ENCODE peak calls at places on chromosomes 11 and 22, in four cellular contexts. Q is fibroblast of villous mesenchyme, E is AG04450, V is lower leg skin. R is an unnamed sample.

GRCh38 chr11:44718057-44718456 is 8.7 kb upstream of the TSPAN18 start:
- DNase-seq in Q (no peak), E (no peak), V (no peak), R (no peak)

GRCh38 chr11:75214843-75215242 is 25.7 kb upstream of the TPBGL start:
- DNase-seq in Q (no peak), E (no peak), V (no peak), R (no peak)

GRCh38 chr11:131688056-131688693 is 317.8 kb downstream of the NTM start:
- DNase-seq in Q (peak; percentile 42), E (no peak), V (peak; percentile 90), R (peak; percentile 68)

GRCh38 chr22:30602049-30602448 is 4.9 kb upstream of the TCN2 start:
- DNase-seq in Q (peak; percentile 47), E (no peak), V (no peak), R (peak; percentile 53)

GRCh38 chr11:44305149-44305642 is 4.7 kb downstream of the ALX4 start:
- DNase-seq in Q (no peak), E (no peak), V (no peak), R (no peak)

GRCh38 chr11:106062592-106062949 is 14.6 kb downstream of the KBTBD3 start:
- DNase-seq in Q (no peak), E (no peak), V (no peak), R (no peak)

GRCh38 chr22:50525991-50526848 is 822 bp upstream of the SCO2 start:
- DNase-seq in Q (peak; percentile 73), E (no peak), V (peak; percentile 96), R (peak; percentile 82)

GRCh38 chr22:48949375-48950149 is 878.1 kb downstream of the BRD1 start:
- DNase-seq in Q (no peak), E (no peak), V (peak; percentile 39), R (no peak)

GRCh38 chr11:33005175-33005574 is 10.5 kb upstream of the DEPDC7 start:
- DNase-seq in Q (no peak), E (no peak), V (no peak), R (no peak)

GRCh38 chr11:2086239-2087040 is 52.7 kb downstream of the IGF2 start:
- DNase-seq in Q (no peak), E (no peak), V (peak; percentile 82), R (no peak)

GRCh38 chr11:125345706-125346561 is 150.1 kb downstream of the FEZ1 start:
- DNase-seq in Q (peak; percentile 73), E (peak; percentile 50), V (peak; percentile 94), R (peak; percentile 92)

GRCh38 chr11:117179048-117179999 is 781 bp downstream of the SIDT2 start:
- DNase-seq in Q (peak; percentile 70), E (no peak), V (peak; percentile 88), R (peak; percentile 62)

GRCh38 chr11:77236901-77237300 is 64.6 kb downstream of the GDPD4 start:
- DNase-seq in Q (peak; percentile 38), E (no peak), V (no peak), R (peak; percentile 6)

GRCh38 chr22:19357270-19358105 is 66.0 kb upstream of the CLTCL1 start:
- DNase-seq in Q (peak; percentile 48), E (peak; percentile 56), V (no peak), R (no peak)

GRCh38 chr11:112159098-112159761 is 4.7 kb downstream of the IL18 start:
- DNase-seq in Q (no peak), E (no peak), V (no peak), R (no peak)

GRCh38 chr11:116078101-116078561 is 573.9 kb upstream of the CADM1 start:
- DNase-seq in Q (no peak), E (no peak), V (peak; percentile 57), R (no peak)

GRCh38 chr11:1401656-1402221 is 12.0 kb downstream of the BRSK2 start:
- DNase-seq in Q (peak; percentile 56), E (peak; percentile 20), V (no peak), R (peak; percentile 69)

GRCh38 chr11:13297917-13298356 is 20.3 kb downstream of the BMAL1 start:
- DNase-seq in Q (no peak), E (no peak), V (no peak), R (peak; percentile 33)

GRCh38 chr22:50562523-50563409 is at the start of gene SYCE3:
- DNase-seq in Q (peak; percentile 89), E (peak; percentile 50), V (peak; percentile 99), R (peak; percentile 89)

GRCh38 chr11:8329961-8330361 is 66.3 kb upstream of the LMO1 start:
- DNase-seq in Q (no peak), E (no peak), V (no peak), R (no peak)

GRCh38 chr11:26331911-26332571 is at the start of gene ANO3:
- DNase-seq in Q (peak; percentile 77), E (peak; percentile 50), V (peak; percentile 85), R (peak; percentile 86)

GRCh38 chr11:34643846-34644245 is 23.0 kb downstream of the EHF start:
- DNase-seq in Q (no peak), E (no peak), V (no peak), R (no peak)

GRCh38 chr11:3614742-3615171 is 27.0 kb downstream of the ART5 start:
- DNase-seq in Q (no peak), E (no peak), V (peak; percentile 79), R (no peak)

GRCh38 chr11:103183981-103184592 is 74.9 kb downstream of the DYNC2H1 start:
- DNase-seq in Q (no peak), E (no peak), V (no peak), R (no peak)

GRCh38 chr11:46890665-46891064 is 27.7 kb downstream of the LRP4 start:
- DNase-seq in Q (peak; percentile 21), E (no peak), V (no peak), R (no peak)

GRCh38 chr22:20904008-20904979 is 12.9 kb upstream of the CRKL start:
- DNase-seq in Q (peak; percentile 98), E (peak; percentile 91), V (no peak), R (peak; percentile 95)

GRCh38 chr11:116510166-116510565 is 262.6 kb downstream of the BUD13 start:
- DNase-seq in Q (no peak), E (no peak), V (peak; percentile 68), R (no peak)

GRCh38 chr11:37786214-37786755 is 1188.2 kb upstream of the RAG2 start:
- DNase-seq in Q (no peak), E (peak; percentile 2), V (no peak), R (peak; percentile 76)

GRCh38 chr11:85406841-85407240 is 220.3 kb downstream of the DLG2 start:
- DNase-seq in Q (no peak), E (no peak), V (no peak), R (no peak)

GRCh38 chr11:72747456-72747855 is 4.8 kb downstream of the ARAP1 start:
- DNase-seq in Q (no peak), E (no peak), V (no peak), R (no peak)

GRCh38 chr11:46677991-46678740 is 22.3 kb downstream of the ARHGAP1 start:
- DNase-seq in Q (no peak), E (no peak), V (no peak), R (no peak)

GRCh38 chr11:74444173-74444832 is 23.0 kb downstream of the KCNE3 start:
- DNase-seq in Q (no peak), E (no peak), V (no peak), R (no peak)

GRCh38 chr11:122038543-122038942 is 77.5 kb downstream of the BLID start:
- DNase-seq in Q (peak; percentile 74), E (peak; percentile 72), V (no peak), R (peak; percentile 87)

DNA sequence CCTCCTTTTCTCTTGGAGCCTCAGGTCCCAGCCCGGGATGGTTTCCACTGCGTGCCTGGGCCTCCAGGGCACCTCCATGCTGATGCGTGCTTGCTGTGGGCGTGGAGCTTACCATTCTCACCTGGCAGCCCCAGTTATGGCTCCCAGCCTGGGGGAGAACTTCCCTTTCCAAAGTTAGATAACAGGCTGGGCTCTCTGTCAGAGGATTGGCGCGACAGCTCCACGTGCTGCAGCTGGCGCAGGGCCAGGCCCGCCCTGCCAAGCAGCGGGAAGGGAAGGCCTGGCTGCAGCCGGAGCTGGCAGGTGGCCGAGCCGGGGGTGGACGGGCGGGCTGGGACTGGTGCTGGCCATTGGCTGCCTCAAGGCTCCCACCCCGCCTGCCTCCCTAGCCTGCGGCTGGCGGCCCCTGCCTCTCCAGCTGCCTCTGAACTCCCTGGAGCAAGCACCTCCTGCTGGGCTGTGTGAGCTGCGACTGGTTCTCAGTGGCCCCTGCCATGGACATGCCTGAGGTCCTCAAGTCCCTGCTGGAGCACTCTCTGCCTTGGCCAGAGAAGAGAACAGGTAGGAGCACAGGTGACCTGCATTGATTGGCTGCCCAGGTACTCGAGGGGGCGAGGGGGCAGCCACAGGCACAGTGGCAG is 14.6 kb upstream of the TEF start:
- DNase-seq in Q (peak; percentile 94), E (peak; percentile 93), V (peak; percentile 98), R (peak; percentile 91)
- TF ChIP-seq CTCF in Q (peak; percentile 48), E (peak; percentile 60), V (no peak), R (peak; percentile 45)

GRCh38 chr11:5280582-5281102 is 10.9 kb upstream of the HBE1 start:
- DNase-seq in Q (peak; percentile 97), E (peak; percentile 99), V (no peak), R (peak; percentile 100)

GRCh38 chr11:5277807-5278206 is 8.1 kb upstream of the HBE1 start:
- DNase-seq in Q (no peak), E (no peak), V (no peak), R (no peak)

GRCh38 chr11:5282652-5283051 is 12.9 kb upstream of the HBE1 start:
- DNase-seq in Q (no peak), E (no peak), V (no peak), R (no peak)

GRCh38 chr11:5275369-5276110 is 5.8 kb upstream of the HBE1 start:
- DNase-seq in Q (no peak), E (no peak), V (no peak), R (peak; percentile 14)

DNA sequence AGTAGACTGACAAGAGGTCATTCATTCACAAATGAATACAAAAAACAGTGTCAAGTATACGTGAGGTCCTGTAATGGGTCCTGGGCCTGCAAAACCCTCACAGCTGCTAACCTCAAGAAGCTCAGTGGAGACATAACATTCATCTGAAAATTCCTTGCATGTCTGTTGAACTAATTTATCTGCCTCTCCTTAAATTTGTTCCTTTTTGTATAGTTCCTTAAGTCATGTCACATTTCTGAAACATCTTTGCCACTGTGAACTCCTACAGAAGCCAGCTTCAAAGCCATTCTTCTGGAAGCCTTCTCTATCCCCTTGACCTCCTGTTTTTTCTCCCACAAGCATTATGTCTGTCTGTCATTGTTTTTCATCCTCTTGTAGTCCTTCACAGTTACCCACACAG is 9.9 kb upstream of the HBE1 start:
- DNase-seq in Q (no peak), E (no peak), V (no peak), R (no peak)
- H3K4me3 ChIP-seq in Q (no peak overlapping the region), E (no peak overlapping the region), V (no peak overlapping the region), R (no peak overlapping the region)

DNA sequence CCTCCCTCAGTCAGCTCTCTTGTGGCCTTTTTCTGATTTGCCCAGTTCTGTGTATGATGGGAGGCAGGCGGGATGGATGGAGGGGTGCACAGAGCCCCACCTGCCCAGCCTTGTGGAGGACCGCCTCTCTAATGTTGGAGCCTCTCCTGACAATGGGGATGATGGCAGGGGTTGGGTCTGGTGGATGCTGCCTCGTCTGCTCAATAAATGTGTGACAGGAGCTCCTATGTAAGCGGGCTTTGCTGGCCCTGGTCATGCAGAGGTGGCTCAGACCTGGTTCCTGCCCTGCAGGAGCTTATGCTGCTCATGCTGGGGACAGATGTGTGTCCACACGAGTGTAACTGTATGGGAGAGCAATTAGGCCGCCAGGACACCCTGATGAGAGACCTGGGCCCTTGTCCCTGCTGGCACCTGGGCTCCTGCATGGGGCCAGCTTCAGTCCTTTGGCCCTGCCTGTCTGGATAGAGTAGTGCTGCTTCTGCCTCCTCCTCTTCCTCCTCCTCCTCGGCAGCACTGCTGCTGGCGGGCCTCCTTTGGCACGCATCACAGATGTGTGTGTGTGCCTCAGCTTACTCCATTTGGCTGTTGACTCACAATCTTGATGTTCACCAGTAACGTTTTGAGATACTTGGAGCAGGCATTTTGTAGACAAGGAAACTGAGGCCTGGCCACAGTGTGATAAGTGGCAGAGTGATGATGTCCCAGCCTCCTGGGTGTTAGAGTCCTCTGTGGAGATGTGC is 131.0 kb downstream of the TBC1D22A start:
- DNase-seq in Q (no peak), E (no peak), V (peak; percentile 61), R (no peak)
- TF ChIP-seq CTCF in Q (no peak), E (no peak), V (no peak), R (no peak)

GRCh38 chr22:17258015-17258827 is 39.0 kb upstream of the ADA2 start:
- DNase-seq in Q (no peak), E (no peak), V (peak; percentile 85), R (peak; percentile 22)
- H3K4me3 ChIP-seq in Q (no peak overlapping the region), E (no peak overlapping the region), V (no peak overlapping the region), R (no peak overlapping the region)

R was measured in cardiac fibroblast.